ENCODE peak calls at places on chromosomes 11 and 22, in eight cellular contexts. S, Y, E, D, R, K, G and Q are unnamed samples.

GRCh38 chr11:16293204-16293681 is 63.1 kb downstream of the SOX6 start:
- DNase-seq in S (no peak), Y (peak), E (no peak), D (no peak), R (no peak), K (no peak), G (no peak), Q (no peak)

GRCh38 chr22:39283312-39284141 is 35.9 kb downstream of the RPL3 start:
- DNase-seq in S (no peak), Y (peak), E (peak), D (no peak), R (no peak), K (peak), G (no peak), Q (peak)

GRCh38 chr11:122365545-122366380 is 249.7 kb upstream of the BLID start:
- DNase-seq in S (no peak), Y (no peak), E (no peak), D (no peak), R (no peak), K (no peak), G (no peak), Q (no peak)

GRCh38 chr11:8959546-8960166 is 4.6 kb downstream of the TMEM9B start:
- DNase-seq in S (peak), Y (peak), E (peak), D (peak), R (peak), K (peak), G (no peak), Q (no peak)

GRCh38 chr22:21887841-21888240 is 20.4 kb upstream of the MAPK1 start:
- DNase-seq in S (no peak), Y (no peak), E (no peak), D (no peak), R (no peak), K (no peak), G (no peak), Q (no peak)

GRCh38 chr11:77351281-77351905 is 49.9 kb upstream of the GDPD4 start:
- DNase-seq in S (no peak), Y (peak), E (no peak), D (no peak), R (no peak), K (no peak), G (no peak), Q (no peak)

GRCh38 chr11:29129850-29130249 is 887.0 kb downstream of the KCNA4 start:
- DNase-seq in S (no peak), Y (peak), E (no peak), D (peak), R (no peak), K (no peak), G (no peak), Q (no peak)

GRCh38 chr11:110027627-110028371 is 65.4 kb upstream of the ZC3H12C start:
- DNase-seq in S (no peak), Y (no peak), E (no peak), D (no peak), R (peak), K (no peak), G (no peak), Q (no peak)

GRCh38 chr11:94183886-94184264 is 55.2 kb downstream of the PANX1 start:
- DNase-seq in S (peak), Y (peak), E (peak), D (peak), R (peak), K (peak), G (peak), Q (no peak)

GRCh38 chr22:11626422-11626773 is 3901.6 kb upstream of the OR11H1 start:
- DNase-seq in S (no peak), Y (no peak), E (no peak), D (no peak), R (no peak), K (no peak), G (no peak), Q (no peak)

GRCh38 chr11:55806248-55806647 is 4.9 kb upstream of the OR5L1 start:
- DNase-seq in S (no peak), Y (no peak), E (no peak), D (no peak), R (no peak), K (no peak), G (no peak), Q (no peak)

GRCh38 chr11:576791-577610 is 731 bp downstream of the PHRF1 start:
- DNase-seq in S (no peak), Y (no peak), E (no peak), D (no peak), R (no peak), K (no peak), G (no peak), Q (no peak)

GRCh38 chr11:119661226-119661625 is 67.8 kb downstream of the NECTIN1 start:
- DNase-seq in S (no peak), Y (no peak), E (no peak), D (no peak), R (no peak), K (no peak), G (no peak), Q (no peak)

GRCh38 chr11:20158597-20159257 is 1.5 kb downstream of the DBX1 start:
- DNase-seq in S (peak), Y (peak), E (peak), D (peak), R (no peak), K (peak), G (peak), Q (no peak)

GRCh38 chr22:47201996-47202818 is 439.8 kb downstream of the TBC1D22A start:
- DNase-seq in S (no peak), Y (no peak), E (no peak), D (no peak), R (no peak), K (no peak), G (no peak), Q (no peak)

GRCh38 chr11:127996825-127997224 is 590.5 kb downstream of the ETS1 start:
- DNase-seq in S (no peak), Y (peak), E (no peak), D (no peak), R (no peak), K (no peak), G (no peak), Q (no peak)

GRCh38 chr11:114171257-114172054 is 111.9 kb downstream of the ZBTB16 start:
- DNase-seq in S (no peak), Y (no peak), E (peak), D (no peak), R (no peak), K (peak), G (no peak), Q (no peak)

GRCh38 chr11:83818349-83818748 is 532.2 kb upstream of the CCDC90B start:
- DNase-seq in S (no peak), Y (peak), E (no peak), D (no peak), R (no peak), K (no peak), G (no peak), Q (no peak)

GRCh38 chr11:83813296-83813695 is 527.1 kb upstream of the CCDC90B start:
- DNase-seq in S (no peak), Y (peak), E (no peak), D (no peak), R (no peak), K (no peak), G (no peak), Q (no peak)

GRCh38 chr11:83819936-83820549 is 533.9 kb upstream of the CCDC90B start:
- DNase-seq in S (no peak), Y (peak), E (no peak), D (peak), R (no peak), K (no peak), G (no peak), Q (no peak)

GRCh38 chr11:83815736-83816135 is 529.6 kb upstream of the CCDC90B start:
- DNase-seq in S (no peak), Y (peak), E (no peak), D (no peak), R (no peak), K (no peak), G (no peak), Q (no peak)

GRCh38 chr11:83816572-83817187 is 530.5 kb upstream of the CCDC90B start:
- DNase-seq in S (no peak), Y (peak), E (no peak), D (peak), R (no peak), K (no peak), G (no peak), Q (no peak)
- TF ChIP-seq CTCF in S (peak), Y (peak), E (peak), D (peak), R (peak), K (no peak), G (peak), Q (peak)

GRCh38 chr11:83831929-83832328 is 545.8 kb upstream of the CCDC90B start:
- DNase-seq in S (no peak), Y (no peak), E (no peak), D (no peak), R (no peak), K (no peak), G (no peak), Q (no peak)

GRCh38 chr11:83823461-83824025 is 537.4 kb upstream of the CCDC90B start:
- DNase-seq in S (no peak), Y (peak), E (no peak), D (no peak), R (no peak), K (no peak), G (no peak), Q (no peak)

GRCh38 chr11:83827520-83827919 is 541.4 kb upstream of the CCDC90B start:
- DNase-seq in S (no peak), Y (peak), E (no peak), D (no peak), R (no peak), K (no peak), G (no peak), Q (no peak)

GRCh38 chr11:83826078-83826477 is 539.9 kb upstream of the CCDC90B start:
- DNase-seq in S (no peak), Y (no peak), E (no peak), D (no peak), R (no peak), K (no peak), G (no peak), Q (no peak)

DNA sequence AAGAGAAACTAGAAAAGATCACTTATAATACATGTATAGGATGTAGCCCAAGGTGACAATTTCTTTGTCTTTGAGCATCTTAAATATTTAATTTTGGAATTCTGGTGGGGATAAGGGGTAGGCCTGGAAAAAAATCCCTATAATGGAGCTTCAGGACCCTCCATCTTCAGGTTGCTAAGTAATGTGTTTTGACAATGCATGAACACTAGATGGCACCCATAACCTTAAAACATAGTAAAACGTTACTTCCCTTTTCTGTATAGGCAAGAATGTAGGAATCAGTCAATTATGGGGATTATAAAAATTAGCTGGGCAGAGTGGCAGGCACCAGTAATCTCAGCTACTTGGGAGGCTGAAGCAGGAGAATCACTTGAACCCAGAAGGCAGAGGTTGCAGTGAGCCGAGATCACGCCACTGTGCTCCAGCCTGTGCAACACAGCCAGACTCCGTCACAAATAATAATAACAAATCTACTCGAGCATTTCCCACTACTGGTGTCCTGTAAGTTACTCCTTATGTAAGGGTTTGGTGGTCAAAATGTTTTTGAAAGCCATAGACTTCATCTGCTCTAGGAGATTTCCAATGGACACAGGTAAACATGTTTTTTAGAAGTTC is 541.9 kb upstream of the CCDC90B start:
- DNase-seq in S (no peak), Y (peak), E (no peak), D (peak), R (no peak), K (no peak), G (no peak), Q (no peak)
- TF ChIP-seq CTCF in S (peak), Y (peak), E (peak), D (peak), R (peak), K (no peak), G (peak), Q (peak)

GRCh38 chr22:45867118-45867905 is 109.7 kb downstream of the WNT7B start:
- DNase-seq in S (peak), Y (no peak), E (no peak), D (no peak), R (no peak), K (no peak), G (no peak), Q (peak)
- TF ChIP-seq CTCF in S (no peak), Y (peak), E (peak), D (no peak), R (no peak), K (no peak), G (no peak), Q (peak)

DNA sequence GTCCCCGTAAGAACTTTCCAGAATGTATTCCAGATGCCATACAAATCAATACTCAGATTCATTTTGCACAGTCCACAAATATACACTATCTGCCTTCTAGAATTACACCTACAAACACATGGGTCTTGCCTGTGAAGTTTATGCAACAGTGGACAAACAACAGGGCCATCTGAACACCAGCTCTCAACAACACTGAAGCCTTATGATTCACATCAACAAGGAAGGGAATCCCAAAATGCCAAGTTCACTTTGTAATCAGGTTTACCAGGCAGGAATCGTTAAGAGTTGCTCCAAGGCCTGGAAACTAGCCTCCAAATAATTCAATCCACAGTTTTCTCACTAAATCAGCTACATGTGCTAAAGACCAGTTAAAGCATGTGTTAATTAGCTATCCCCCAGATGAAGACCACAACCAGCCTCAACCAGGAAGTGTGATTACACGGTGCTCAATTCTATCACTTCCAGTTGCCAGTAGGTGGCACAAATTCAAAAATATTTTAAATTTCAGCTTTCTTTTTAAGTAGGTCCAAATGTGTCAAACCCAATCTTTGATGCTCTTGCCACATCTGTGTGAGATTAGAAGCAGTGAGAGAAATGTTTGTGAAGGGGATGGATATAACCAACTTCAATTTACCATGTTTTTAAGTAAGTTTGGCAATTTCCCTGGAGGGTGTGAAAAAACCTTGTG is 139.1 kb upstream of the BDNF start:
- DNase-seq in S (no peak), Y (peak), E (no peak), D (peak), R (no peak), K (no peak), G (no peak), Q (no peak)
- TF ChIP-seq CTCF in S (peak), Y (peak), E (peak), D (peak), R (peak), K (no peak), G (no peak), Q (peak)

GRCh38 chr11:66696186-66696585 is 18.5 kb upstream of the RBM4B start:
- DNase-seq in S (no peak), Y (no peak), E (no peak), D (no peak), R (no peak), K (no peak), G (no peak), Q (no peak)

GRCh38 chr11:66694056-66694410 is 16.3 kb upstream of the RBM4B start:
- DNase-seq in S (no peak), Y (no peak), E (no peak), D (no peak), R (no peak), K (no peak), G (no peak), Q (peak)

GRCh38 chr11:66692871-66693331 is 15.2 kb upstream of the RBM4B start:
- DNase-seq in S (no peak), Y (no peak), E (no peak), D (no peak), R (no peak), K (no peak), G (no peak), Q (peak)

GRCh38 chr11:66693356-66694055 is 15.8 kb upstream of the RBM4B start:
- DNase-seq in S (no peak), Y (no peak), E (no peak), D (no peak), R (no peak), K (no peak), G (no peak), Q (peak)

GRCh38 chr11:66694732-66695207 is 17.1 kb upstream of the RBM4B start:
- DNase-seq in S (peak), Y (peak), E (peak), D (peak), R (peak), K (peak), G (peak), Q (peak)
- TF ChIP-seq CTCF in S (peak), Y (peak), E (peak), D (peak), R (peak), K (peak), G (peak), Q (peak)

GRCh38 chr11:116263770-116264169 is 509.0 kb downstream of the BUD13 start:
- DNase-seq in S (no peak), Y (no peak), E (no peak), D (no peak), R (no peak), K (no peak), G (no peak), Q (no peak)
- TF ChIP-seq CTCF in S (no peak), Y (no peak), E (no peak), D (no peak), R (no peak), K (no peak), G (no peak), Q (no peak)

GRCh38 chr11:47616726-47617416 is 22.7 kb upstream of the C1QTNF4 start:
- DNase-seq in S (peak), Y (peak), E (peak), D (peak), R (no peak), K (peak), G (no peak), Q (no peak)
- TF ChIP-seq CTCF in S (peak), Y (peak), E (peak), D (peak), R (peak), K (peak), G (no peak), Q (peak)

DNA sequence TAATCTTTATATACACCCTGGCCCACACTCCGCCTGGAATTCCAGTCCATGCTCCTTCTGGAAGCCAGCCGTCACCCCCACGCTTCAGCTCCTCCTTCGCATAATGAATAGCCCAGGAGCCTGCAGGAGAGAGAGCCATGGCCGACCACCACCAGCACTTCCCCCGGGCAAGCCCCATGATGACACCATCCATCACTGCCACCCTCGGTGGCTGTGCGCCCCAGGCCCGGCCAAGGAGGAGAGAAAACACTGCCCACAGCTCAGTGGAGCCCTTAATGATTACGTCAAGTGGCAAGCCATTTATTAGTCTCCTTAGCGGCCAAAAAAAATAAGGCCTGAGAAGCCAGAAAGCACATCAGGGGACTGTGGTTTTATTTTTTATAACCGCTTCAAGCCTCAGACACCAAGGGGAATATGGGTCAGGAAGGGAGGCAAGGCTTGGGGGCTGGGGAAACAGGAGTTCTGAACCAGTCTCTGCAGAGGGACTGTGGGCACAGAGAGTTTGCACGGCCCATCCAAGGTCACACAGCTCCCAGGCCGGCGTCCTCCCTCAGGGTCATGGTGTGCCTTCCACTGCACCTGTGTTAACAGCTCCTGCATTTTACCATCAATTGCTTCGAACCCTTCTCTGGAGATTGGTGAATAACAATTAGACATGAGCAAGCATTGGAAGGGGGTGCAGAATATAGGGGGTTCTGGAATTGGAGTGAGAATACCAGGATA is 134.3 kb downstream of the MN1 start:
- DNase-seq in S (no peak), Y (no peak), E (no peak), D (peak), R (no peak), K (no peak), G (peak), Q (no peak)
- TF ChIP-seq CTCF in S (no peak), Y (no peak), E (no peak), D (no peak), R (no peak), K (no peak), G (no peak), Q (no peak)

GRCh38 chr11:15139958-15140659 is 25.4 kb downstream of the INSC start:
- DNase-seq in S (no peak), Y (no peak), E (no peak), D (no peak), R (no peak), K (no peak), G (no peak), Q (no peak)
- TF ChIP-seq CTCF in S (no peak), Y (no peak), E (no peak), D (no peak), R (no peak), K (no peak), G (no peak), Q (no peak)

GRCh38 chr11:10041803-10042202 is 252.2 kb downstream of the SBF2 start:
- DNase-seq in S (no peak), Y (no peak), E (no peak), D (peak), R (no peak), K (no peak), G (no peak), Q (no peak)
- TF ChIP-seq CTCF in S (no peak), Y (no peak), E (no peak), D (no peak), R (no peak), K (no peak), G (no peak), Q (no peak)